ENCODE peak calls at places on chromosomes 6 and 20, in five cellular contexts. G, A, I, U and M are unnamed samples.

GRCh38 chr20:61115627-61116026 is 136.4 kb upstream of the CDH4 start:
- DNase-seq in G (no peak), A (no peak), I (no peak), U (no peak), M (no peak)

GRCh38 chr6:155142902-155143609 is 120.8 kb upstream of the CLDN20 start:
- DNase-seq in G (no peak), A (no peak), I (peak), U (peak), M (no peak)

GRCh38 chr6:114839019-114839418 is 496.2 kb upstream of the HS3ST5 start:
- DNase-seq in G (no peak), A (no peak), I (no peak), U (no peak), M (no peak)

GRCh38 chr20:50534567-50534966 is 24.4 kb downstream of the PTPN1 start:
- DNase-seq in G (no peak), A (no peak), I (peak), U (peak), M (peak)

GRCh38 chr6:4008324-4009047 is 70.5 kb downstream of the FAM217A start:
- DNase-seq in G (peak), A (no peak), I (peak), U (peak), M (no peak)

GRCh38 chr6:160071805-160072687 is 49.6 kb upstream of the SLC22A1 start:
- DNase-seq in G (peak), A (no peak), I (no peak), U (peak), M (no peak)

GRCh38 chr20:44072381-44072780 is 114.6 kb downstream of the JPH2 start:
- DNase-seq in G (no peak), A (no peak), I (no peak), U (no peak), M (no peak)

GRCh38 chr6:128492386-128492785 is 28.0 kb downstream of the PTPRK start:
- DNase-seq in G (peak), A (no peak), I (peak), U (peak), M (peak)

GRCh38 chr20:60340232-60340631 is 382.0 kb downstream of the CDH26 start:
- DNase-seq in G (no peak), A (no peak), I (no peak), U (no peak), M (no peak)

GRCh38 chr20:23404196-23404595 is 17.1 kb downstream of the NAPB start:
- DNase-seq in G (peak), A (no peak), I (peak), U (peak), M (no peak)

GRCh38 chr6:125363010-125363359 is 61.2 kb upstream of the HDDC2 start:
- DNase-seq in G (peak), A (no peak), I (peak), U (no peak), M (peak)

GRCh38 chr6:13535306-13535705 is 39.1 kb upstream of the SIRT5 start:
- DNase-seq in G (no peak), A (no peak), I (no peak), U (no peak), M (no peak)

GRCh38 chr6:83365931-83366330 is 64.9 kb downstream of the ME1 start:
- DNase-seq in G (no peak), A (no peak), I (peak), U (peak), M (no peak)

GRCh38 chr6:138382498-138383265 is 5.0 kb downstream of the SMIM28 start:
- DNase-seq in G (peak), A (no peak), I (no peak), U (no peak), M (no peak)

GRCh38 chr20:50710492-50711063 is 19.2 kb upstream of the RIPOR3 start:
- DNase-seq in G (peak), A (no peak), I (peak), U (peak), M (peak)

GRCh38 chr6:16324622-16325225 is 86.3 kb downstream of the GMPR start:
- DNase-seq in G (no peak), A (no peak), I (peak), U (peak), M (no peak)

GRCh38 chr6:77650098-77650663 is 2.7 kb upstream of the MEI4 start:
- DNase-seq in G (no peak), A (no peak), I (no peak), U (peak), M (no peak)

GRCh38 chr6:17212541-17213371 is 68.4 kb upstream of the RBM24 start:
- DNase-seq in G (no peak), A (no peak), I (no peak), U (no peak), M (peak)

GRCh38 chr20:8020314-8021079 is 936 bp upstream of the TMX4 start:
- DNase-seq in G (no peak), A (no peak), I (no peak), U (no peak), M (no peak)
- H3K4me3 ChIP-seq in G (no peak), A (peak), I (no peak), U (no peak), M (no peak)

DNA sequence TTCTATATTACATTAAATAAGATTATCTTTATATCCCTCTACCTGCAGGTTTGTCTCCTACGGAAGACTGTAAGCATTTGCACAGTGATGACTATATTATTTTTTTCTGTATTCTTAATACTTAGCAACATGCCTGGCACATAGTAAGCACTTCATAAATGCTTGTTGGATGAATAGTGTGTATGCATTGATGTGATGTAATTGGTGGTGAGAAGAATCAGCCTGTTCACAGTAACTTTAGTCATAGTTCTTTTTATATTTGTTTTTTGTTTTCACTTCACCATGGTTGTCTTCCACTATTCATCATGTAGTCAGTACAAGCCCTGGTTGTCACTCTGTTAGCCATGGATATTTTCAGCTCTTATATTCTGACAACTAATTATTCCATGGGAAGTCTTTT is 184.0 kb upstream of the FLRT3 start:
- DNase-seq in G (peak), A (no peak), I (peak), U (peak), M (no peak)
- H3K4me3 ChIP-seq in G (no peak), A (no peak), I (no peak), U (no peak), M (no peak)

GRCh38 chr6:134454794-134455193 is 136.9 kb upstream of the SGK1 start:
- DNase-seq in G (no peak), A (no peak), I (peak), U (no peak), M (no peak)
- H3K4me3 ChIP-seq in G (no peak), A (no peak), I (no peak), U (no peak), M (no peak)

DNA sequence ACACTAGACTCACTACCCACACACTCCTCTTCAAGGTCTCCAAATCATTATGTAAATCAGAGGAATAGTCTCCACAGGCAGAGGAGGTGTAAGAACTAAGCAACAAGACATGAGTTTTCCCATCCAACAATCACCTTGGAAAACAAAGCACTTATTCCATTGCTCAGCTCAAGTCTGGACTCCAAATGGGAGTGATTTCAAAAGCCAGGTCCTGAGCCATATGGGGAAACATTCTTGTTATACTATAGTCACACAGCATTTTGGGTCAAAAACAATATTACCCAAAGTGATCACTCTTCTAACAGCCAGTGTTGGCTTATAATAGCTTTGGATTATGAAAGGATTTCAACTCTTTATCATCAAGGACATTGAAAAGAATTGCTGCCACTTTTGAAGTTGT is 3.6 kb upstream of the PRPH2 start:
- DNase-seq in G (no peak), A (no peak), I (no peak), U (no peak), M (no peak)
- H3K4me3 ChIP-seq in G (no peak), A (peak), I (peak), U (peak), M (no peak)

DNA sequence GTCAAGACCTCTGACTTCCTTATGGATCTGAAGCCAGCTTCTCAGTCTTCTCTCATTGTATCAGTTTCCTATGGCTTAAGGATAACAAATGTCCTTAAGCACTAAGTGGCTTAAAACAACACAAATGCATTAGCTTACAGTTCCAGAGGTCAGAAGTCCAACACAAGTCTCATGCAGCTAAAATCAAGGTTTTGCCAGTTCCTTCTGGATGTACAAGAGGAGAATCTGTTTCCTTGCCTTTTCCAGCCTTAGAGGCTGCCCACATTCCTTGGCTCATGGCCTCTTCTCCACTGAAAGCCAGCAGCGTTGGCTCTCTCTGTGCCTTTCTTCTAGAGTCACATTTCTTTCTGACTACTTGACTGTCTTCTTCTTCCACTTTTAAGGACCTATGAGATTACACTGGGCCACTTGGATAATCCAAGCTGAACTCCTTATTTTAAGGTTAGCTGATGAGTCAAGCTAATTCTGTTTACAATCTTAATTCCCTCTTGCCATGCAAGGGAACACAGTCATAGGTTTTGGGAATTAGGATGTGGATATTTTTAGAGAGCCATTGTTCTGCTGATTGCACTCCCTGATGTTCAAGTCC is 179.0 kb downstream of the BCAS1 start:
- DNase-seq in G (no peak), A (no peak), I (peak), U (no peak), M (peak)
- H3K4me3 ChIP-seq in G (no peak), A (no peak), I (no peak), U (no peak), M (no peak)

GRCh38 chr20:52972965-52973819 is 1.0 kb downstream of the TSHZ2 start:
- DNase-seq in G (peak), A (no peak), I (no peak), U (no peak), M (no peak)

GRCh38 chr20:52974155-52974554 is 2.0 kb downstream of the TSHZ2 start:
- DNase-seq in G (no peak), A (no peak), I (no peak), U (no peak), M (no peak)

GRCh38 chr20:52972190-52972937 is at the start of gene TSHZ2:
- DNase-seq in G (peak), A (peak), I (peak), U (peak), M (peak)

GRCh38 chr20:52971498-52972189 is 514 bp upstream of the TSHZ2 start:
- DNase-seq in G (no peak), A (no peak), I (no peak), U (no peak), M (no peak)

GRCh38 chr20:52975024-52975732 is 3.0 kb downstream of the TSHZ2 start:
- DNase-seq in G (no peak), A (no peak), I (no peak), U (no peak), M (no peak)
- H3K4me3 ChIP-seq in G (peak), A (peak), I (no peak), U (no peak), M (no peak)

GRCh38 chr6:99547526-99547925 is 20.9 kb downstream of the CCNC start:
- DNase-seq in G (peak), A (no peak), I (no peak), U (no peak), M (no peak)

GRCh38 chr6:99545442-99545841 is 23.0 kb downstream of the CCNC start:
- DNase-seq in G (no peak), A (no peak), I (no peak), U (no peak), M (no peak)

GRCh38 chr6:99548706-99549105 is 19.8 kb downstream of the CCNC start:
- DNase-seq in G (no peak), A (no peak), I (no peak), U (no peak), M (no peak)

GRCh38 chr6:99543968-99544367 is 24.5 kb downstream of the CCNC start:
- DNase-seq in G (no peak), A (no peak), I (no peak), U (no peak), M (no peak)
- H3K4me3 ChIP-seq in G (no peak), A (no peak), I (no peak), U (no peak), M (no peak)

DNA sequence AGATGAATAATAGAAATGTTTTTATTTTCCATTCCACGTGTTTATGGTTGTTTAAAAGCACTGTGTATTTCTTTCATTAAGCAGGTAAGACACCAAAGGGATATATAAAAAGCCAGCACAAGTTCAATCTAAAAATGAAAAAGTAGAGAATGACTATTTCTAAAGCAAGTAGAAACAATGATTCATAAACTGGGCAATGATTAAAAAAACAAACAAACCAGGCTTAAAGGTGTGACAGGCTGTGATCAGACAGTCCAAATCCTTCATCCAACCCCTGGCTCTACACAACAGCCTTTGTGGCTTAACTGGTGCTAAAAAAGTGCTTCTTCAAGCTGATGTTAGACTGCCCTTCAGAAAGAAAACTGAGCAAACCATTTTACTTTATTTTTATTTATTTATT is 45.7 kb upstream of the TSHZ2 start:
- DNase-seq in G (peak), A (no peak), I (no peak), U (no peak), M (peak)
- H3K4me3 ChIP-seq in G (no peak), A (no peak), I (no peak), U (no peak), M (no peak)

GRCh38 chr6:35018746-35019145 is 122.4 kb downstream of the TCP11 start:
- DNase-seq in G (no peak), A (no peak), I (no peak), U (no peak), M (no peak)

GRCh38 chr6:35023091-35023490 is 118.0 kb downstream of the TCP11 start:
- DNase-seq in G (no peak), A (no peak), I (no peak), U (no peak), M (no peak)

GRCh38 chr6:35019831-35020230 is 121.3 kb downstream of the TCP11 start:
- DNase-seq in G (no peak), A (no peak), I (no peak), U (no peak), M (no peak)

GRCh38 chr6:35019171-35019570 is 122.0 kb downstream of the TCP11 start:
- DNase-seq in G (no peak), A (no peak), I (no peak), U (peak), M (no peak)

GRCh38 chr6:35021014-35021413 is 120.1 kb downstream of the TCP11 start:
- DNase-seq in G (no peak), A (peak), I (no peak), U (no peak), M (peak)
- H3K4me3 ChIP-seq in G (no peak), A (no peak), I (no peak), U (no peak), M (no peak)